ENCODE peak calls at places on chromosomes 7 and 10, in four cellular contexts. One of them, this sample, is unnamed.

GRCh38 chr10:48505394-48506112 is 99.3 kb downstream of the ARHGAP22 start:
- DNase-seq in HL-60: no peak
- DNase-seq in GM12891: no peak
- DNase-seq in GM12878: no peak
- DNase-seq in this sample: peak

GRCh38 chr10:23345861-23346260 is 1.3 kb upstream of the C10orf67 start:
- DNase-seq in HL-60: no peak
- DNase-seq in GM12891: no peak
- DNase-seq in GM12878: no peak
- DNase-seq in this sample: no peak

GRCh38 chr10:86657011-86657395 is 2.7 kb downstream of the OPN4 start:
- DNase-seq in HL-60: no peak
- DNase-seq in GM12891: no peak
- DNase-seq in GM12878: no peak
- DNase-seq in this sample: no peak

GRCh38 chr7:131488361-131488760 is 68.1 kb downstream of the PODXL start:
- DNase-seq in HL-60: no peak
- DNase-seq in GM12891: no peak
- DNase-seq in GM12878: no peak
- DNase-seq in this sample: no peak

GRCh38 chr10:34514290-34514689 is 300.8 kb downstream of the PARD3 start:
- DNase-seq in HL-60: no peak
- DNase-seq in GM12891: no peak
- DNase-seq in GM12878: no peak
- DNase-seq in this sample: no peak

GRCh38 chr7:91248996-91249395 is 15.2 kb upstream of the FZD1 start:
- DNase-seq in HL-60: no peak
- DNase-seq in GM12891: no peak
- DNase-seq in GM12878: no peak
- DNase-seq in this sample: no peak

GRCh38 chr7:87218941-87219544 is 489 bp downstream of the TMEM243 start:
- DNase-seq in HL-60: peak
- DNase-seq in GM12891: peak
- DNase-seq in GM12878: no peak
- DNase-seq in this sample: peak

GRCh38 chr7:143492043-143492471 is 14.4 kb downstream of the TAS2R41 start:
- DNase-seq in HL-60: peak
- DNase-seq in GM12891: no peak
- DNase-seq in GM12878: no peak
- DNase-seq in this sample: peak

GRCh38 chr7:51256244-51256781 is 60.3 kb downstream of the COBL start:
- DNase-seq in HL-60: no peak
- DNase-seq in GM12891: no peak
- DNase-seq in GM12878: no peak
- DNase-seq in this sample: no peak

GRCh38 chr10:111347386-111348005 is 270.7 kb downstream of the ADRA2A start:
- DNase-seq in HL-60: no peak
- DNase-seq in GM12891: no peak
- DNase-seq in GM12878: no peak
- DNase-seq in this sample: no peak

GRCh38 chr7:46386428-46387399 is 465.6 kb upstream of the IGFBP3 start:
- DNase-seq in HL-60: no peak
- DNase-seq in GM12891: no peak
- DNase-seq in GM12878: no peak
- DNase-seq in this sample: no peak

GRCh38 chr7:53218730-53219504 is 183.5 kb downstream of the POM121L12 start:
- DNase-seq in HL-60: no peak
- DNase-seq in GM12891: no peak
- DNase-seq in GM12878: no peak
- DNase-seq in this sample: no peak

GRCh38 chr10:110138197-110138812 is 69.1 kb upstream of the MXI1 start:
- DNase-seq in HL-60: no peak
- DNase-seq in GM12891: no peak
- DNase-seq in GM12878: no peak
- DNase-seq in this sample: no peak

GRCh38 chr10:129131439-129132122 is 335.5 kb upstream of the MGMT start:
- DNase-seq in HL-60: no peak
- DNase-seq in GM12891: no peak
- DNase-seq in GM12878: no peak
- DNase-seq in this sample: no peak

GRCh38 chr7:36034020-36034419 is 119.0 kb upstream of the EEPD1 start:
- DNase-seq in HL-60: no peak
- DNase-seq in GM12891: no peak
- DNase-seq in GM12878: no peak
- DNase-seq in this sample: no peak

GRCh38 chr7:47083476-47084250 is 498.2 kb downstream of the TNS3 start:
- DNase-seq in HL-60: no peak
- DNase-seq in GM12891: no peak
- DNase-seq in GM12878: no peak
- DNase-seq in this sample: no peak

GRCh38 chr7:75050501-75050900 is 23.1 kb downstream of the RCC1L start:
- DNase-seq in HL-60: no peak
- DNase-seq in GM12891: no peak
- DNase-seq in GM12878: no peak
- DNase-seq in this sample: no peak

GRCh38 chr7:47757946-47758371 is 176.0 kb upstream of the TNS3 start:
- DNase-seq in HL-60: no peak
- DNase-seq in GM12891: no peak
- DNase-seq in GM12878: no peak
- DNase-seq in this sample: no peak

GRCh38 chr7:159027091-159027802 is 117.4 kb downstream of the VIPR2 start:
- DNase-seq in HL-60: no peak
- DNase-seq in GM12891: no peak
- DNase-seq in GM12878: no peak
- DNase-seq in this sample: no peak

GRCh38 chr10:91389636-91390512 is 20.3 kb upstream of the HECTD2 start:
- DNase-seq in HL-60: no peak
- DNase-seq in GM12891: no peak
- DNase-seq in GM12878: no peak
- DNase-seq in this sample: peak

GRCh38 chr10:119701861-119702260 is 24.0 kb upstream of the INPP5F start:
- DNase-seq in HL-60: no peak
- DNase-seq in GM12891: no peak
- DNase-seq in GM12878: no peak
- DNase-seq in this sample: no peak

GRCh38 chr7:156735861-156736260 is 95.3 kb downstream of the RNF32 start:
- DNase-seq in HL-60: no peak
- DNase-seq in GM12891: no peak
- DNase-seq in GM12878: no peak
- DNase-seq in this sample: no peak

GRCh38 chr10:8275911-8276310 is 221.4 kb downstream of the GATA3 start:
- DNase-seq in HL-60: no peak
- DNase-seq in GM12891: no peak
- DNase-seq in GM12878: no peak
- DNase-seq in this sample: no peak

GRCh38 chr10:5948999-5949759 is 28.2 kb downstream of the IL15RA start:
- DNase-seq in HL-60: no peak
- DNase-seq in GM12891: no peak
- DNase-seq in GM12878: no peak
- DNase-seq in this sample: peak

GRCh38 chr10:129758591-129759021 is 205.5 kb downstream of the EBF3 start:
- DNase-seq in HL-60: no peak
- DNase-seq in GM12891: no peak
- DNase-seq in GM12878: no peak
- DNase-seq in this sample: no peak

GRCh38 chr7:70919491-70920073 is 212.4 kb upstream of the GALNT17 start:
- DNase-seq in HL-60: no peak
- DNase-seq in GM12891: no peak
- DNase-seq in GM12878: no peak
- DNase-seq in this sample: no peak

GRCh38 chr7:135282621-135283295 is 49.1 kb downstream of the STRA8 start:
- DNase-seq in HL-60: no peak
- DNase-seq in GM12891: no peak
- DNase-seq in GM12878: no peak
- DNase-seq in this sample: no peak

GRCh38 chr10:79904671-79905321 is 44.1 kb downstream of the SFTPD start:
- DNase-seq in HL-60: peak
- DNase-seq in GM12891: no peak
- DNase-seq in GM12878: no peak
- DNase-seq in this sample: peak

GRCh38 chr10:34061846-34062245 is 727.4 kb upstream of the NRP1 start:
- DNase-seq in HL-60: no peak
- DNase-seq in GM12891: no peak
- DNase-seq in GM12878: no peak
- DNase-seq in this sample: no peak

GRCh38 chr10:28986117-28986792 is 302.6 kb upstream of the LYZL1 start:
- DNase-seq in HL-60: no peak
- DNase-seq in GM12891: no peak
- DNase-seq in GM12878: no peak
- DNase-seq in this sample: no peak

GRCh38 chr7:106778656-106779250 is 86.3 kb upstream of the PIK3CG start:
- DNase-seq in HL-60: no peak
- DNase-seq in GM12891: no peak
- DNase-seq in GM12878: no peak
- DNase-seq in this sample: no peak

DNA sequence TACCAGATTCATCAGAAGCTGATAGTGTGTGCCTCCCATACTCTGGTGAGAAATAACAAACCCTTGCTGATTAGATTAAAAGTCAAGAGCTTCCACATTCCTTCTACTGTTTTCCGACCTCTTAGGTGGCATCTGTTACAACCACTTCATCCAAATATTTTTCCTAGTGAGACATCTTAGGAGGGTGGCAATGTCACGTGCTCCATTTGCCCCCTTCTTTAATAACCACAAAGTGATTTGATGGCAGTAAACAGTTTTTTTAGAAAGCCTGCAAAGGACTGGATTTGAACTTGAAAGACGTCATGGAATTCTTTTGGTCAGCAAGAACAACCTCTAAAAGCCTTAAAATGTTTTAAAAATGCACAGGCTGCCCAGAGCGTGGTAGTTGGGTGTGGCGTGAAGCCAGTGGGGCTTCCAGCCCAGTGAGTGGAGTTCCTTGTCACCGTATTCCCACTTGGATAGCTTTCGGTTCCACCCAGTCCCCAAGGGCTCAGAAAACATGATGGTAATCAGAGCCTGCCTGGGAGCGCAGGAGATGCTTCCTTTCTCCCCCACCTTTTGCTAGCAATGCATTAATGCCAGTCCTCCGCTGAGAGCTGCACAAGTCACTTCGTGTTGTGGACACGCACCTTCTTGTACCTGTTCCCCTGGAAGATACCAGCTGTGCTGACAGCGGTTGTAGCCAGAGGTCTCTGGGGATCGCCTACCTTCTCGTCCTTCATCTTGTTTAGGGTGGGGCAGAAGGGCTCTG is 256.4 kb downstream of the KIAA1217 start:
- DNase-seq in HL-60: no peak
- DNase-seq in GM12891: no peak
- DNase-seq in GM12878: no peak
- DNase-seq in this sample: no peak
- TF ChIP-seq SPI1 in HL-60: no peak
- TF ChIP-seq SPI1 in GM12891: no peak
- TF ChIP-seq SPI1 in GM12878: no peak
- TF ChIP-seq SPI1 in this sample: no peak

DNA sequence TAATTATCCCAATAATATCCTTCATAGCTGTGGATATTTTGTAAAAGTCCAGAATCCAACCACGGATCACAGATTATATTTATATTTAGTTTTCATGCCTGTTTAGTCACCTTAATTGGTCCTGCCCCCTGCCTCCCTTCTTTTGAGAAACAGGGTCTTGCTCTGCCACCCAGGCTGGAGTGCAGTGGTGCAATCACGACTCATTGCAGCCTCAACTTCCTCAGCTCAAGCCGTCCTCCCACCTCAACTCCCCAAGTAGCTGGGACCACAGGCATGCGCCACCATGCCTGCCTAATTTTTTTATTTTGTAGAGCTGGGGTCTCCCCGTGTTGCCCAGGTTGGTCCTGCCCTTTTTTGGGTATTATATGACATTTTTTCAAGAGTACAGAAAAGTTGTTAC is 129.4 kb downstream of the KAT6B start:
- DNase-seq in HL-60: no peak
- DNase-seq in GM12891: no peak
- DNase-seq in GM12878: no peak
- DNase-seq in this sample: no peak
- TF ChIP-seq SPI1 in HL-60: peak
- TF ChIP-seq SPI1 in GM12891: no peak
- TF ChIP-seq SPI1 in GM12878: no peak
- TF ChIP-seq SPI1 in this sample: no peak

GRCh38 chr7:18689535-18689934 is 194.0 kb downstream of the HDAC9 start:
- DNase-seq in HL-60: no peak
- DNase-seq in GM12891: no peak
- DNase-seq in GM12878: no peak
- DNase-seq in this sample: no peak

GRCh38 chr7:18694484-18694883 is 198.9 kb downstream of the HDAC9 start:
- DNase-seq in HL-60: no peak
- DNase-seq in GM12891: no peak
- DNase-seq in GM12878: no peak
- DNase-seq in this sample: no peak

GRCh38 chr7:18693826-18694225 is 198.3 kb downstream of the HDAC9 start:
- DNase-seq in HL-60: no peak
- DNase-seq in GM12891: no peak
- DNase-seq in GM12878: no peak
- DNase-seq in this sample: no peak

GRCh38 chr7:18694911-18695310 is 199.4 kb downstream of the HDAC9 start:
- DNase-seq in HL-60: no peak
- DNase-seq in GM12891: no peak
- DNase-seq in GM12878: no peak
- DNase-seq in this sample: no peak

DNA sequence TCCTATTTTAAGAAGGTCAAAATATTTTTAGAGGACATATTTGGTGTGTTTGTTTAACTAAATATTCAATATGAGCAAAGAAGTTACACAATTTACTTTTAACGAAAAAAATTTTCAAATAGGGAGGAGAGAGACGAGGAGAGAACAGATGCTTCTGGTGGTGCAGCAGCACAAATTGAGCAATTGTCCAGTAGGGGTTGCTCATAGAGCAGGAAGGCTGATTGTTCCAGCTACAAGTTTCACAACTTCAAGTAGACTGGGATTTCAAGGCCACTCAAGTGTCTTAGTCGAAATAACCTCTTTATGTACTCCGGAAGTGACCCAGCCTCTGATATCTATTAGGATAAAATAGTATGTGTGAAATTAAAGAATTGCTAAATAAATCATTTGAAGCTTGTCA is 197.9 kb downstream of the HDAC9 start:
- DNase-seq in HL-60: peak
- DNase-seq in GM12891: no peak
- DNase-seq in GM12878: no peak
- DNase-seq in this sample: peak
- TF ChIP-seq SPI1 in HL-60: no peak
- TF ChIP-seq SPI1 in GM12891: no peak
- TF ChIP-seq SPI1 in GM12878: no peak
- TF ChIP-seq SPI1 in this sample: no peak

DNA sequence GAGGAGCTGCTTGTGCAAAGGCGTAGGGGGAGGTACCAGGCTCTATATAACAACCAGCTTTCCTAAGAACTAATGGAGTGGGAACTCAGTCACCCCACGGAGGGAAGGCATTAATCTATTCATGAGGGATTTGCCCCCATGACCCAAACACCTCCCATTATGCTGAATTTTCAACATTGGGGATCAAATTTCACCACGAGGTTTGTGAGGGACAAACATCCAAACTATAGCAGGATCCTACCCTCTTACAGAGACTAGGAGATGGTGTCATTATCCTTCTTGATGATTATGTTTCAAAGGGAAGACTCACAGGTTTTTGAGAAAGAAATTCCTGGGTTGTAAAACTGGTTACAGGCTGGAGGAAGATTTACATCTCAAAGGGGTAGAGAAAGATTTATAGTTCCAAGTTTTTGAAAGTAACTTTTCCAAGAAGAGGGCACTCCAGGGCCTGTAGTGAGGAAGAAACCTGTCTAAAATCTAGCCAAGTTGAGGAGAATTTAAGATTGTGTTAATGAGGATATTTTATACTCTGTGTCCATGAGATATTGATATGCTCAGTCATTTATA is 294.9 kb upstream of the DKK1 start:
- DNase-seq in HL-60: no peak
- DNase-seq in GM12891: no peak
- DNase-seq in GM12878: no peak
- DNase-seq in this sample: no peak
- TF ChIP-seq SPI1 in HL-60: no peak
- TF ChIP-seq SPI1 in GM12891: no peak
- TF ChIP-seq SPI1 in GM12878: no peak
- TF ChIP-seq SPI1 in this sample: no peak